ENCODE peak calls at places on chromosome 15, in eight cellular contexts. One of them, this sample, is unnamed.

GRCh38 chr15:73564255-73564654 is 68.9 kb downstream of the NPTN start:
- DNase-seq in central memory CD4-positive, alpha-beta T cell: no peak
- DNase-seq in HS-5: no peak
- DNase-seq in RCC 7860: peak; percentile 58
- DNase-seq in AG04449: no peak
- DNase-seq in neural crest cell: no peak
- DNase-seq in non-pigmented ciliary epithelial cell: no peak
- DNase-seq in adrenal gland: peak; percentile 28
- DNase-seq in this sample: peak; percentile 11

GRCh38 chr15:74790080-74790916 is 8.4 kb downstream of the CSK start:
- DNase-seq in AG04449: no peak
- DNase-seq in adrenal gland: peak; percentile 67
- DNase-seq in RCC 7860: peak; percentile 84
- DNase-seq in neural crest cell: peak; percentile 33
- DNase-seq in non-pigmented ciliary epithelial cell: peak; percentile 71
- DNase-seq in central memory CD4-positive, alpha-beta T cell: no peak
- DNase-seq in HS-5: peak; percentile 45
- DNase-seq in this sample: no peak

GRCh38 chr15:50825946-50826345 is 60.4 kb upstream of the SPPL2A start:
- DNase-seq in HS-5: no peak
- DNase-seq in non-pigmented ciliary epithelial cell: no peak
- DNase-seq in adrenal gland: no peak
- DNase-seq in AG04449: no peak
- DNase-seq in central memory CD4-positive, alpha-beta T cell: no peak
- DNase-seq in neural crest cell: no peak
- DNase-seq in RCC 7860: no peak
- DNase-seq in this sample: no peak

GRCh38 chr15:77178421-77178820 is 107.5 kb upstream of the TSPAN3 start:
- DNase-seq in HS-5: no peak
- DNase-seq in RCC 7860: no peak
- DNase-seq in neural crest cell: no peak
- DNase-seq in non-pigmented ciliary epithelial cell: no peak
- DNase-seq in central memory CD4-positive, alpha-beta T cell: no peak
- DNase-seq in AG04449: no peak
- DNase-seq in adrenal gland: no peak
- DNase-seq in this sample: no peak

GRCh38 chr15:47442366-47442765 is 274.9 kb upstream of the SEMA6D start:
- DNase-seq in non-pigmented ciliary epithelial cell: no peak
- DNase-seq in RCC 7860: no peak
- DNase-seq in central memory CD4-positive, alpha-beta T cell: no peak
- DNase-seq in neural crest cell: no peak
- DNase-seq in adrenal gland: no peak
- DNase-seq in HS-5: no peak
- DNase-seq in AG04449: no peak
- DNase-seq in this sample: no peak

GRCh38 chr15:39948817-39949216 is 14.9 kb downstream of the EIF2AK4 start:
- DNase-seq in RCC 7860: no peak
- DNase-seq in AG04449: no peak
- DNase-seq in central memory CD4-positive, alpha-beta T cell: no peak
- DNase-seq in neural crest cell: no peak
- DNase-seq in non-pigmented ciliary epithelial cell: no peak
- DNase-seq in HS-5: no peak
- DNase-seq in adrenal gland: no peak
- DNase-seq in this sample: no peak

GRCh38 chr15:100928632-100929280 is 9.6 kb downstream of the LRRK1 start:
- DNase-seq in RCC 7860: no peak
- DNase-seq in non-pigmented ciliary epithelial cell: no peak
- DNase-seq in adrenal gland: no peak
- DNase-seq in central memory CD4-positive, alpha-beta T cell: no peak
- DNase-seq in HS-5: no peak
- DNase-seq in AG04449: no peak
- DNase-seq in neural crest cell: no peak
- DNase-seq in this sample: no peak

GRCh38 chr15:74951006-74951405 is 5.6 kb downstream of the RPP25 start:
- DNase-seq in RCC 7860: no peak
- DNase-seq in non-pigmented ciliary epithelial cell: no peak
- DNase-seq in HS-5: no peak
- DNase-seq in adrenal gland: no peak
- DNase-seq in central memory CD4-positive, alpha-beta T cell: no peak
- DNase-seq in neural crest cell: no peak
- DNase-seq in AG04449: no peak
- DNase-seq in this sample: no peak

GRCh38 chr15:68328485-68328884 is 50.9 kb downstream of the FEM1B start:
- DNase-seq in HS-5: no peak
- DNase-seq in neural crest cell: no peak
- DNase-seq in adrenal gland: no peak
- DNase-seq in RCC 7860: no peak
- DNase-seq in non-pigmented ciliary epithelial cell: no peak
- DNase-seq in central memory CD4-positive, alpha-beta T cell: peak; percentile 38
- DNase-seq in AG04449: no peak
- DNase-seq in this sample: no peak

GRCh38 chr15:60399931-60400330 is 2.1 kb upstream of the ANXA2 start:
- DNase-seq in HS-5: peak; percentile 80
- DNase-seq in RCC 7860: peak; percentile 70
- DNase-seq in AG04449: no peak
- DNase-seq in non-pigmented ciliary epithelial cell: no peak
- DNase-seq in neural crest cell: no peak
- DNase-seq in central memory CD4-positive, alpha-beta T cell: no peak
- DNase-seq in adrenal gland: no peak
- DNase-seq in this sample: no peak

GRCh38 chr15:29822100-29822684 is at the start of gene TJP1:
- DNase-seq in AG04449: no peak
- DNase-seq in central memory CD4-positive, alpha-beta T cell: no peak
- DNase-seq in HS-5: no peak
- DNase-seq in non-pigmented ciliary epithelial cell: no peak
- DNase-seq in RCC 7860: peak; percentile 54
- DNase-seq in neural crest cell: peak; percentile 70
- DNase-seq in adrenal gland: peak; percentile 65
- DNase-seq in this sample: no peak

GRCh38 chr15:49242820-49243219 is 72.8 kb downstream of the GALK2 start:
- DNase-seq in central memory CD4-positive, alpha-beta T cell: no peak
- DNase-seq in HS-5: peak; percentile 40
- DNase-seq in neural crest cell: no peak
- DNase-seq in non-pigmented ciliary epithelial cell: peak; percentile 79
- DNase-seq in RCC 7860: no peak
- DNase-seq in AG04449: no peak
- DNase-seq in adrenal gland: peak; percentile 56
- DNase-seq in this sample: no peak

GRCh38 chr15:46344906-46345305 is 710.1 kb downstream of the SQOR start:
- DNase-seq in non-pigmented ciliary epithelial cell: no peak
- DNase-seq in RCC 7860: no peak
- DNase-seq in central memory CD4-positive, alpha-beta T cell: no peak
- DNase-seq in HS-5: no peak
- DNase-seq in neural crest cell: no peak
- DNase-seq in adrenal gland: no peak
- DNase-seq in AG04449: no peak
- DNase-seq in this sample: no peak

GRCh38 chr15:68487087-68487843 is 55.3 kb upstream of the ITGA11 start:
- DNase-seq in neural crest cell: no peak
- DNase-seq in non-pigmented ciliary epithelial cell: no peak
- DNase-seq in central memory CD4-positive, alpha-beta T cell: no peak
- DNase-seq in HS-5: no peak
- DNase-seq in AG04449: no peak
- DNase-seq in adrenal gland: no peak
- DNase-seq in RCC 7860: no peak
- DNase-seq in this sample: peak; percentile 42

GRCh38 chr15:92650256-92650655 is 5.3 kb downstream of the FAM174B start:
- DNase-seq in AG04449: no peak
- DNase-seq in central memory CD4-positive, alpha-beta T cell: no peak
- DNase-seq in neural crest cell: no peak
- DNase-seq in adrenal gland: no peak
- DNase-seq in HS-5: no peak
- DNase-seq in non-pigmented ciliary epithelial cell: no peak
- DNase-seq in RCC 7860: no peak
- DNase-seq in this sample: no peak

GRCh38 chr15:73854265-73854664 is 19.1 kb upstream of the TBC1D21 start:
- DNase-seq in central memory CD4-positive, alpha-beta T cell: no peak
- DNase-seq in RCC 7860: no peak
- DNase-seq in neural crest cell: no peak
- DNase-seq in adrenal gland: no peak
- DNase-seq in HS-5: no peak
- DNase-seq in AG04449: no peak
- DNase-seq in non-pigmented ciliary epithelial cell: no peak
- DNase-seq in this sample: no peak

GRCh38 chr15:99983894-99984293 is 250.7 kb upstream of the LYSMD4 start:
- DNase-seq in central memory CD4-positive, alpha-beta T cell: no peak
- DNase-seq in RCC 7860: no peak
- DNase-seq in AG04449: no peak
- DNase-seq in non-pigmented ciliary epithelial cell: no peak
- DNase-seq in HS-5: no peak
- DNase-seq in neural crest cell: peak; percentile 18
- DNase-seq in adrenal gland: no peak
- DNase-seq in this sample: no peak

GRCh38 chr15:47870956-47871625 is 153.8 kb downstream of the SEMA6D start:
- DNase-seq in RCC 7860: peak; percentile 33
- DNase-seq in neural crest cell: no peak
- DNase-seq in central memory CD4-positive, alpha-beta T cell: no peak
- DNase-seq in HS-5: peak; percentile 64
- DNase-seq in adrenal gland: peak; percentile 15
- DNase-seq in AG04449: peak; percentile 7
- DNase-seq in non-pigmented ciliary epithelial cell: peak; percentile 18
- DNase-seq in this sample: peak; percentile 9

GRCh38 chr15:37931868-37932267 is 2.6 kb upstream of the TMCO5A start:
- DNase-seq in neural crest cell: no peak
- DNase-seq in adrenal gland: no peak
- DNase-seq in central memory CD4-positive, alpha-beta T cell: no peak
- DNase-seq in non-pigmented ciliary epithelial cell: no peak
- DNase-seq in AG04449: peak; percentile 9
- DNase-seq in RCC 7860: peak; percentile 10
- DNase-seq in HS-5: peak; percentile 53
- DNase-seq in this sample: no peak

GRCh38 chr15:93109370-93110105 is 20.5 kb upstream of the RGMA start:
- DNase-seq in HS-5: no peak
- DNase-seq in adrenal gland: no peak
- DNase-seq in AG04449: no peak
- DNase-seq in neural crest cell: peak; percentile 29
- DNase-seq in non-pigmented ciliary epithelial cell: no peak
- DNase-seq in central memory CD4-positive, alpha-beta T cell: no peak
- DNase-seq in RCC 7860: no peak
- DNase-seq in this sample: no peak

GRCh38 chr15:51888593-51889195 is 59.2 kb downstream of the TMOD3 start:
- DNase-seq in neural crest cell: no peak
- DNase-seq in non-pigmented ciliary epithelial cell: no peak
- DNase-seq in central memory CD4-positive, alpha-beta T cell: peak; percentile 7
- DNase-seq in AG04449: no peak
- DNase-seq in HS-5: no peak
- DNase-seq in RCC 7860: no peak
- DNase-seq in adrenal gland: no peak
- DNase-seq in this sample: no peak

GRCh38 chr15:92902020-92902419 is 1.9 kb downstream of the CHD2 start:
- DNase-seq in AG04449: no peak
- DNase-seq in RCC 7860: no peak
- DNase-seq in adrenal gland: no peak
- DNase-seq in non-pigmented ciliary epithelial cell: no peak
- DNase-seq in neural crest cell: no peak
- DNase-seq in central memory CD4-positive, alpha-beta T cell: no peak
- DNase-seq in HS-5: no peak
- DNase-seq in this sample: no peak

GRCh38 chr15:31481157-31481556 is 154.5 kb downstream of the KLF13 start:
- DNase-seq in adrenal gland: no peak
- DNase-seq in RCC 7860: no peak
- DNase-seq in non-pigmented ciliary epithelial cell: no peak
- DNase-seq in central memory CD4-positive, alpha-beta T cell: no peak
- DNase-seq in HS-5: no peak
- DNase-seq in neural crest cell: no peak
- DNase-seq in AG04449: no peak
- DNase-seq in this sample: no peak

GRCh38 chr15:54528021-54528420 is 549.8 kb downstream of the UNC13C start:
- DNase-seq in adrenal gland: no peak
- DNase-seq in RCC 7860: no peak
- DNase-seq in AG04449: no peak
- DNase-seq in HS-5: no peak
- DNase-seq in non-pigmented ciliary epithelial cell: no peak
- DNase-seq in central memory CD4-positive, alpha-beta T cell: no peak
- DNase-seq in neural crest cell: no peak
- DNase-seq in this sample: no peak

GRCh38 chr15:41930221-41930866 is 36.5 kb upstream of the SPTBN5 start:
- DNase-seq in central memory CD4-positive, alpha-beta T cell: no peak
- DNase-seq in non-pigmented ciliary epithelial cell: peak; percentile 85
- DNase-seq in RCC 7860: peak; percentile 94
- DNase-seq in adrenal gland: peak; percentile 66
- DNase-seq in HS-5: peak; percentile 96
- DNase-seq in AG04449: peak; percentile 78
- DNase-seq in neural crest cell: no peak
- DNase-seq in this sample: peak; percentile 95

GRCh38 chr15:39581501-39582285 is 814 bp downstream of the THBS1 start:
- DNase-seq in central memory CD4-positive, alpha-beta T cell: no peak
- DNase-seq in adrenal gland: peak; percentile 40
- DNase-seq in AG04449: peak; percentile 16
- DNase-seq in non-pigmented ciliary epithelial cell: no peak
- DNase-seq in HS-5: no peak
- DNase-seq in RCC 7860: peak; percentile 45
- DNase-seq in neural crest cell: peak; percentile 13
- DNase-seq in this sample: peak; percentile 12

GRCh38 chr15:32669870-32670623 is 28.5 kb downstream of the SCG5 start:
- DNase-seq in central memory CD4-positive, alpha-beta T cell: no peak
- DNase-seq in RCC 7860: no peak
- DNase-seq in AG04449: no peak
- DNase-seq in HS-5: no peak
- DNase-seq in adrenal gland: peak; percentile 21
- DNase-seq in neural crest cell: peak; percentile 45
- DNase-seq in non-pigmented ciliary epithelial cell: no peak
- DNase-seq in this sample: peak; percentile 87

GRCh38 chr15:25909325-25909724 is 46.2 kb upstream of the ATP10A start:
- DNase-seq in adrenal gland: no peak
- DNase-seq in neural crest cell: no peak
- DNase-seq in AG04449: no peak
- DNase-seq in non-pigmented ciliary epithelial cell: no peak
- DNase-seq in RCC 7860: no peak
- DNase-seq in HS-5: no peak
- DNase-seq in central memory CD4-positive, alpha-beta T cell: no peak
- DNase-seq in this sample: no peak

GRCh38 chr15:32029862-32030781 is at the start of gene CHRNA7:
- DNase-seq in AG04449: no peak
- DNase-seq in HS-5: no peak
- DNase-seq in central memory CD4-positive, alpha-beta T cell: no peak
- DNase-seq in non-pigmented ciliary epithelial cell: no peak
- DNase-seq in adrenal gland: peak; percentile 24
- DNase-seq in neural crest cell: peak; percentile 67
- DNase-seq in RCC 7860: no peak
- DNase-seq in this sample: no peak

GRCh38 chr15:48494646-48495045 is 150.9 kb downstream of the FBN1 start:
- DNase-seq in HS-5: no peak
- DNase-seq in adrenal gland: no peak
- DNase-seq in RCC 7860: no peak
- DNase-seq in central memory CD4-positive, alpha-beta T cell: no peak
- DNase-seq in neural crest cell: no peak
- DNase-seq in non-pigmented ciliary epithelial cell: no peak
- DNase-seq in AG04449: no peak
- DNase-seq in this sample: no peak

GRCh38 chr15:70762469-70763119 is 764 bp downstream of the UACA start:
- DNase-seq in RCC 7860: peak; percentile 48
- DNase-seq in central memory CD4-positive, alpha-beta T cell: no peak
- DNase-seq in HS-5: no peak
- DNase-seq in neural crest cell: peak; percentile 20
- DNase-seq in non-pigmented ciliary epithelial cell: no peak
- DNase-seq in adrenal gland: peak; percentile 36
- DNase-seq in AG04449: no peak
- DNase-seq in this sample: no peak

GRCh38 chr15:101201411-101202174 is 50.3 kb downstream of the CHSY1 start:
- DNase-seq in non-pigmented ciliary epithelial cell: peak; percentile 83
- DNase-seq in central memory CD4-positive, alpha-beta T cell: no peak
- DNase-seq in RCC 7860: peak; percentile 94
- DNase-seq in AG04449: peak; percentile 93
- DNase-seq in adrenal gland: peak; percentile 98
- DNase-seq in HS-5: peak; percentile 90
- DNase-seq in neural crest cell: peak; percentile 39
- DNase-seq in this sample: peak; percentile 91

GRCh38 chr15:29872716-29873115 is 50.4 kb upstream of the TJP1 start:
- DNase-seq in HS-5: no peak
- DNase-seq in AG04449: no peak
- DNase-seq in adrenal gland: no peak
- DNase-seq in neural crest cell: no peak
- DNase-seq in central memory CD4-positive, alpha-beta T cell: no peak
- DNase-seq in RCC 7860: no peak
- DNase-seq in non-pigmented ciliary epithelial cell: no peak
- DNase-seq in this sample: no peak

GRCh38 chr15:39403674-39404117 is 177.2 kb upstream of the THBS1 start:
- DNase-seq in adrenal gland: no peak
- DNase-seq in non-pigmented ciliary epithelial cell: peak; percentile 40
- DNase-seq in central memory CD4-positive, alpha-beta T cell: no peak
- DNase-seq in neural crest cell: no peak
- DNase-seq in RCC 7860: no peak
- DNase-seq in HS-5: peak; percentile 67
- DNase-seq in AG04449: peak; percentile 59
- DNase-seq in this sample: no peak